ENCODE peak calls at places on chromosomes 7 and 10, in eight cellular contexts. N is pancreas, R is tibial nerve, X is transverse colon, W is HepG2, S is endodermal cell, O is MM.1S, C is lower lobe of right lung. Y is an unnamed sample.

GRCh38 chr7:36637417-36637816 is 86.9 kb downstream of the AOAH start:
- DNase-seq in N (no peak), R (no peak), X (no peak), W (no peak), S (peak; percentile 46), O (no peak), C (no peak), Y (no peak)

GRCh38 chr10:79171504-79171903 is 102.7 kb downstream of the ZMIZ1 start:
- DNase-seq in N (no peak), R (no peak), X (no peak), W (no peak), S (no peak), O (no peak), C (no peak), Y (no peak)

GRCh38 chr7:112292162-112292561 is 85.7 kb downstream of the ZNF277 start:
- DNase-seq in N (no peak), R (no peak), X (no peak), W (no peak), S (no peak), O (no peak), C (no peak), Y (no peak)

GRCh38 chr7:18290223-18290622 is 205.3 kb upstream of the HDAC9 start:
- DNase-seq in N (no peak), R (no peak), X (no peak), W (no peak), S (no peak), O (no peak), C (no peak), Y (no peak)

GRCh38 chr7:105015631-105015965 is 1.6 kb downstream of the KMT2E start:
- DNase-seq in N (no peak), R (no peak), X (peak; percentile 61), W (no peak), S (peak; percentile 65), O (peak; percentile 45), C (no peak), Y (no peak)

GRCh38 chr10:20855398-20856038 is 41.6 kb downstream of the NEBL start:
- DNase-seq in N (no peak), R (no peak), X (no peak), W (peak; percentile 28), S (no peak), O (peak; percentile 10), C (no peak), Y (no peak)

GRCh38 chr10:100996678-100997363 is 2.8 kb upstream of the LZTS2 start:
- DNase-seq in N (peak; percentile 71), R (no peak), X (peak; percentile 55), W (no peak), S (peak; percentile 92), O (peak; percentile 31), C (no peak), Y (no peak)

GRCh38 chr7:148963583-148964509 is 64.5 kb downstream of the PDIA4 start:
- DNase-seq in N (no peak), R (no peak), X (peak; percentile 37), W (peak; percentile 36), S (peak; percentile 60), O (no peak), C (no peak), Y (no peak)

GRCh38 chr10:44071479-44071878 is 313.4 kb downstream of the CXCL12 start:
- DNase-seq in N (no peak), R (no peak), X (no peak), W (no peak), S (no peak), O (no peak), C (no peak), Y (no peak)

GRCh38 chr10:132517951-132518521 is 19.6 kb upstream of the INPP5A start:
- DNase-seq in N (peak; percentile 51), R (no peak), X (peak; percentile 9), W (peak; percentile 60), S (peak; percentile 81), O (no peak), C (peak; percentile 40), Y (no peak)

GRCh38 chr7:31102973-31103850 is 51.1 kb downstream of the ADCYAP1R1 start:
- DNase-seq in N (no peak), R (no peak), X (no peak), W (no peak), S (peak; percentile 16), O (no peak), C (no peak), Y (no peak)

DNA sequence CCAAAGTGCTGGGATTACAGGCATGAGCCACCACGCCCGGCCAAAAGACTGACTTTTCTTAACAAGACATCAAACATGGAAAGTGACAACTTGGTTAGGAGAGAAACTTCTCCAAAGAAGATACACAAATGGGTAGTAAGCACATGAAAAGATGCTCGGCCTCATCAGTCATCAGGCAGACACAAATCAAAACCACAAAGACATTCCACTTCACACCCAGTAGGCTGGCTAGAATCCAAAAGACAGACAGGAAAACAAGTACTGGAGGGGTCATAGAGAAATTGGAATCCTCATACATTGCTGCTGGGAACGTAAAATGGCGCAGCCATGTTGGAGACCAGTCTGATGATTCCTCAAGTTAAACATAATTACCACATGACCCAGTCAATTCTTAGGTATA is 16.5 kb downstream of the SEPHS1 start:
- DNase-seq in N (no peak), R (no peak), X (no peak), W (no peak), S (no peak), O (no peak), C (no peak), Y (no peak)
- H3K36me3 ChIP-seq in N (peaks cover 47% of the 10 kb centered on the region), R (peaks cover 25% of the 10 kb centered on the region), X (peaks cover 44% of the 10 kb centered on the region), W (peaks cover 64% of the 10 kb centered on the region), S (peaks cover 81% of the 10 kb centered on the region), O (no peaks in the 10 kb centered on the region), C (peaks cover 98% of the 10 kb centered on the region), Y (peaks cover 42% of the 10 kb centered on the region)

DNA sequence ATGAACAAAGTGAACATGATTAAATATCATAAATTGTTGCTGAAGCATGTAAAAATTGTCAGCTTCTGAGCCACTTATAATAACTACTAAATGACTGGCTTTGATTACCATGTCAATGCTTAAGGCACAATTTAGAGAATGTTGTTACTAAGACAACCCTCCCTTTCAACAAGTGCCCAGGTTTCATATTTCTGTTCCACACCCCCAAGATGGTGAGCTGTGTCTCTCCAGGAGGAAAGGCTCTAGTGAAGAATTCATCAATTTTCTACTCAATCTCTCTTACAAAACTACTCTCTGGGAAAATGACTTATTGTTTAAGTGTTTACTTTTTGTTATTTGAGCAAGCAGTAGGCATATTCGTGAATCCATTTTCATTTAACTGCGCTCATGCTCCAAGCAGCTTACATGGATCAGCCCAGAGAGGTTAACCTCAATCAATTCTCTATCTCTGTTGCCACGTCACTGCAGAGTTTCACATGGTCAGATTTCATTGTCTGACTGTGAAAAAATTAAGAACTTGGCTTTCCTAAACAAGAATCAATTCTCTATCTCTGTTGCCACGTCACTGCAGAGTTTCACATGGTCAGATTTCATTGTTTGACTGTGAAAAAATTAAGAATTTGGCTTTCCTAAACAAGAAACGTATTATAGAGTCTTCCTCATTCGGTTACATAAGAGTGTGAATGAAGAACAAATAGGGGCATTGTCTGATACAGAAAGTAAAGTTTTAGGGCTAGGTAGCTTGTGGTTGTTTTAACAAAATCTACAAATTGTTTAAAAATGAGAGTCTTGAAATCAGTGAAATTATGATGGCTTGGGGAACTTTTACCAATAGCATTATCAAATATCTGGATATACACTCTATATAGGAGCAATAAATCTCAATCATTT is 49.7 kb downstream of the CCDC71L start:
- DNase-seq in N (no peak), R (no peak), X (no peak), W (no peak), S (no peak), O (no peak), C (no peak), Y (no peak)
- H3K4me3 ChIP-seq in N (no peak overlapping the region), R (no peak overlapping the region), X (no peak overlapping the region), W (no peak overlapping the region), S (no peak overlapping the region), O (no peak overlapping the region), C (no peak overlapping the region), Y (no peak overlapping the region)

GRCh38 chr10:121753726-121754476 is 155.7 kb upstream of the FGFR2 start:
- DNase-seq in N (no peak), R (no peak), X (no peak), W (no peak), S (no peak), O (no peak), C (no peak), Y (no peak)

GRCh38 chr10:121751191-121751760 is 153.0 kb upstream of the FGFR2 start:
- DNase-seq in N (no peak), R (no peak), X (no peak), W (no peak), S (no peak), O (no peak), C (no peak), Y (no peak)

DNA sequence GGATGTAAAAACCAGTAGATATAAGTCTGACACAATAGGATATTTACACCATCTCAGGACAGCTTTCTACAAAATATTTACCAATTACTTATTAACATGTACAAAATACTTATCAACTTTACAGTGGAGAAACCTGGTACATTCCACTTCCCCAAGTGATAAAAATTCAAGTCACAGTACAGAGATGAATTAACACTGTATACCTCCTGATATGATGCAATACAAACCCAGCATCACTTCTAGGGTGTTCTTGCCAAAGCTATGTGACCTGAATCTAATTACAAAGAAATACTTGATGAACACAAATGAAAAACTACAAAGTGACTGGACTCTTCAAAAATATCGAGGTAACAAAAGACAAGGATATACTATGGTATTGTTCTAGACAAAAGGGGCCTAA is 156.4 kb upstream of the FGFR2 start:
- DNase-seq in N (no peak), R (no peak), X (no peak), W (no peak), S (no peak), O (no peak), C (no peak), Y (no peak)
- H3K36me3 ChIP-seq in N (no peaks in the 10 kb centered on the region), R (no peaks in the 10 kb centered on the region), X (peaks cover 20% of the 10 kb centered on the region), W (peaks cover 20% of the 10 kb centered on the region), S (peaks cover 13% of the 10 kb centered on the region), O (no peaks in the 10 kb centered on the region), C (no peaks in the 10 kb centered on the region), Y (no peaks in the 10 kb centered on the region)

DNA sequence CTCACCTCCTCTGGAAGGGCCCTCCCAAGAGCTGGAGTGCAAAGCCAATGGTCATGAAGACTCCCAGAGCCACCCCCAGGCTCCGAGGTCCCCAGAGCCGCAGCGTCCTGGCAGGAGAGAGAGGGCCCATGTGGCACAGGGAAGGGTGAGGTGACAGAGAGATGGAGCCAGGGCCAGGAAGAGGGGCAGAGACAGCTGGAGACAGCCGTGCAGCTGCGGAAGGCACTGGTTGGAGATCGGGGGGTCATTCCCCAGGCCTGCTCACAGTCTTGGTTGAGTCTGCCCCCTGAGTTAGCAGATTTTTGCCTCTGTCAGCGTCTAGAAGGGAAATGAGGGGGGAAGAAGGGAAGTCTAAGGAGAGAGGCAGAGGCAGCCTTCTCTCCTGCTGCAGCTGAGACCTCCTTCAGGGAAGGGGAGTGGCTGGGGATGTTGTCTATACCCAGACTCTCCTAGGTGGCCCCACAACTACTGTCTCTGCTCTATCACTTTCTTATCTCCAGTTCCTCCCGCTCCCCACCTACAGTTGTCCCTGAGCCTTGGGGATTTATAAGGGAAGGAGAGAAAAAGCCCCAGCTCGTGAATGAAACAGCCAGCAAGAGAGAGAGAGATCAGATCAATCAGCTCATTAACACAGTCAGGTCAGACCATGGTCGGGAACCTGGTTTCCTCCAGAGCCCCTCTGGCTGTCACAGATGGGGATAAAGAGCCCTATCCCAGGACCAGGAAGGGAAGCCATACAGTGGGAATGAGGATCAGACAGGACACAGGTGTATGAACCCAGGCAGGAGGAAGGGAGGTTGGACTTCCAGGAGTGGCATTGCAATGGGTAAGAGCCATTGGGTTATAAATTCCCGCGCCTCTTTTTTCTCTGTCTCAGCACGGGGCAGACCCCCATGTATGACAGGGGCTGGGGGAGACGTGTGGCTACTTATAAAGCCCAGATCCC is 1.2 kb downstream of the GAL3ST4 start:
- DNase-seq in N (no peak), R (no peak), X (no peak), W (no peak), S (peak; percentile 61), O (no peak), C (no peak), Y (no peak)
- H3K4me3 ChIP-seq in N (no peak overlapping the region), R (peak overlapping the region; percentile 54), X (no peak overlapping the region), W (no peak overlapping the region), S (peak overlapping the region; percentile 73), O (no peak overlapping the region), C (peak overlapping the region; percentile 55), Y (no peak overlapping the region)

Y was measured in iPS DF 6.9.